ENCODE peak calls at places on chromosomes 6 and 20, in ten cellular contexts. N is HepG2; W is cardiac fibroblast; K is activated B cell treated with CpG ODN at 0.5 μM for 24 hours; M is GM12865; R is B cell; X is A549; U is CD8-positive, alpha-beta T cell; J is HL-60; Y is AG10803. F is an unnamed sample.

GRCh38 chr6:148221580-148221979 is 121.1 kb upstream of the SASH1 start:
- DNase-seq in N (no peak), W (no peak), K (no peak), M (no peak), R (no peak), X (no peak), U (no peak), J (no peak), Y (no peak), F (no peak)

GRCh38 chr6:155187096-155187495 is 76.7 kb upstream of the CLDN20 start:
- DNase-seq in N (no peak), W (no peak), K (no peak), M (no peak), R (no peak), X (no peak), U (no peak), J (no peak), Y (no peak), F (no peak)

GRCh38 chr6:22363166-22363965 is 66.5 kb upstream of the PRL start:
- DNase-seq in N (peak), W (no peak), K (no peak), M (peak), R (no peak), X (no peak), U (no peak), J (no peak), Y (no peak), F (no peak)

GRCh38 chr20:41177636-41178035 is 40.3 kb downstream of the PLCG1 start:
- DNase-seq in N (no peak), W (peak), K (peak), M (no peak), R (peak), X (peak), U (no peak), J (no peak), Y (peak), F (no peak)

GRCh38 chr6:74596586-74596985 is 609.3 kb downstream of the COL12A1 start:
- DNase-seq in N (no peak), W (no peak), K (no peak), M (no peak), R (no peak), X (no peak), U (no peak), J (no peak), Y (peak), F (no peak)

GRCh38 chr6:15351631-15352030 is 105.8 kb downstream of the JARID2 start:
- DNase-seq in N (no peak), W (peak), K (no peak), M (no peak), R (no peak), X (no peak), U (no peak), J (no peak), Y (peak), F (no peak)

GRCh38 chr6:28081486-28081751 is 1.1 kb downstream of the ZNF165 start:
- DNase-seq in N (no peak), W (no peak), K (no peak), M (peak), R (peak), X (no peak), U (no peak), J (peak), Y (no peak), F (no peak)

GRCh38 chr6:168016756-168017525 is 19.5 kb downstream of the KIF25 start:
- DNase-seq in N (no peak), W (no peak), K (no peak), M (no peak), R (no peak), X (no peak), U (no peak), J (no peak), Y (no peak), F (no peak)

GRCh38 chr20:8720089-8720488 is 348.8 kb upstream of the PLCB4 start:
- DNase-seq in N (no peak), W (peak), K (no peak), M (no peak), R (no peak), X (no peak), U (no peak), J (no peak), Y (peak), F (no peak)

GRCh38 chr6:4802312-4802935 is 26.2 kb downstream of the CDYL start:
- DNase-seq in N (no peak), W (no peak), K (no peak), M (peak), R (no peak), X (no peak), U (no peak), J (no peak), Y (no peak), F (no peak)

GRCh38 chr6:144953552-144954240 is 668.6 kb downstream of the UTRN start:
- DNase-seq in N (no peak), W (peak), K (no peak), M (no peak), R (no peak), X (no peak), U (no peak), J (no peak), Y (peak), F (no peak)

GRCh38 chr6:145086197-145086596 is 649.1 kb downstream of the EPM2A start:
- DNase-seq in N (no peak), W (peak), K (no peak), M (peak), R (no peak), X (no peak), U (no peak), J (no peak), Y (peak), F (no peak)

GRCh38 chr6:46269447-46270229 is 98.9 kb upstream of the ENPP5 start:
- DNase-seq in N (no peak), W (peak), K (no peak), M (no peak), R (no peak), X (no peak), U (no peak), J (no peak), Y (no peak), F (no peak)

GRCh38 chr20:13736792-13737191 is 47.9 kb downstream of the ESF1 start:
- DNase-seq in N (no peak), W (peak), K (no peak), M (no peak), R (no peak), X (no peak), U (no peak), J (no peak), Y (peak), F (no peak)
- TF ChIP-seq CTCF in N (no peak), W (no peak), K (no peak), M (no peak), R (no peak), X (no peak), U (no peak), J (no peak), Y (no peak), F (no peak)

GRCh38 chr20:19626896-19627295 is 131.2 kb upstream of the RIN2 start:
- DNase-seq in N (no peak), W (peak), K (no peak), M (no peak), R (no peak), X (no peak), U (no peak), J (no peak), Y (no peak), F (no peak)

GRCh38 chr20:19624221-19624620 is 133.8 kb upstream of the RIN2 start:
- DNase-seq in N (no peak), W (no peak), K (no peak), M (no peak), R (no peak), X (no peak), U (no peak), J (no peak), Y (no peak), F (no peak)

GRCh38 chr20:19631410-19631809 is 126.6 kb upstream of the RIN2 start:
- DNase-seq in N (no peak), W (no peak), K (no peak), M (no peak), R (no peak), X (no peak), U (no peak), J (no peak), Y (no peak), F (no peak)

GRCh38 chr20:19625416-19625815 is 132.6 kb upstream of the RIN2 start:
- DNase-seq in N (no peak), W (no peak), K (no peak), M (no peak), R (no peak), X (no peak), U (no peak), J (no peak), Y (no peak), F (no peak)

DNA sequence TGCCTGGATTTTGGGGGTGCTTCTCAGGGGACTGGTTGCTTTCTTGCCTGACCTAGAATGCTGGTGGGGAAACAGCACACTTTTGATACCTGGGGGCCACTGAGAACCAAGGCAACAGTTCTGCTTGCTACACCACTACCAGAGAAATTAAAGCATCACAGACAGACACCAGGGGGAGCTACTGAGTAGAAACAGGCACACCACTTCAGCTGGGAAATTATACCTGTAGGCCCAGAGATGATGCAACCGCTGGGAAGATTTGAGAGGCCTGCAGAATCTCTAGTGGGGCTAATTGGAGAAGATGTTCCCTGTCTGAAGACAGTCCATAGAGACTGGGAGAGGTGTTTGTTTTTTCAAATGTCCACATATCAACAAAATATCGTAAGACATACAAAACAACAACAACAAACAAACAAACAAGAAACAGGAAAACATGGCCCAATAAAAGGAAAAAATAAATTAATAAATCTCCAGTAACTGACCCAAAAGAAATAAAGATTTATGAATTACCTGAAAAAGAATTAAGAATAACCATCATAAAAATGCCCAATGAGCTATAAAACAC is 129.4 kb upstream of the RIN2 start:
- DNase-seq in N (peak), W (peak), K (no peak), M (peak), R (peak), X (peak), U (no peak), J (peak), Y (peak), F (no peak)
- TF ChIP-seq CTCF in N (peak), W (peak), K (no peak), M (peak), R (peak), X (peak), U (peak), J (peak), Y (peak), F (peak)

GRCh38 chr6:43077981-43078411 is 1.9 kb downstream of the PTK7 start:
- DNase-seq in N (no peak), W (no peak), K (no peak), M (no peak), R (no peak), X (no peak), U (no peak), J (no peak), Y (peak), F (no peak)
- TF ChIP-seq CTCF in N (no peak), W (no peak), K (no peak), M (no peak), R (no peak), X (no peak), U (no peak), J (no peak), Y (peak), F (no peak)

GRCh38 chr20:56171087-56172012 is 77.2 kb upstream of the MC3R start:
- DNase-seq in N (peak), W (peak), K (no peak), M (no peak), R (no peak), X (no peak), U (no peak), J (no peak), Y (no peak), F (no peak)
- TF ChIP-seq CTCF in N (peak), W (peak), K (no peak), M (no peak), R (no peak), X (no peak), U (no peak), J (no peak), Y (no peak), F (no peak)

GRCh38 chr6:25375125-25375524 is 96.0 kb downstream of the CARMIL1 start:
- DNase-seq in N (no peak), W (no peak), K (no peak), M (no peak), R (no peak), X (no peak), U (no peak), J (no peak), Y (no peak), F (no peak)

GRCh38 chr6:25381077-25381476 is 101.9 kb downstream of the CARMIL1 start:
- DNase-seq in N (no peak), W (no peak), K (no peak), M (no peak), R (no peak), X (no peak), U (no peak), J (no peak), Y (no peak), F (no peak)

DNA sequence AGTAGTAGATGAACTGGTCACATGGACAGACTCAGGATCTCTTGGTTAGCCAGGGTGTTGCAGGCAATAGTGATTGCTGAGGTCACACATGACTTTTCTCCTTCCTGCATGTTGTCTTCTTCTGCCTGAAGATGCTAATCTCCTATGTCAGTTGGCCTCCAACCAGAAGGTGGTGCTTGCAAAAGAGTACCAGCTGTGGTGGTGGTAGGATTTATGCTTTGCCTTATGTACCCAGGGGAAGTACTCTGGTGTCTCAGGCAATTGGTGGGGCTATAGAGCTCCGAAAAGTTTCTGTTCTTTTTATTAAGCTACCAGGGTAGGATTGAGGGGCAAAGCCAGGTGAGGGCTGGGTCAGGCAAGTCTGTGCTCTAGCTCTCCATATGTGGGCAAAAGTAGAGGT is 98.5 kb downstream of the CARMIL1 start:
- DNase-seq in N (no peak), W (no peak), K (no peak), M (peak), R (no peak), X (no peak), U (no peak), J (no peak), Y (no peak), F (no peak)
- TF ChIP-seq CTCF in N (no peak), W (no peak), K (no peak), M (no peak), R (no peak), X (no peak), U (no peak), J (no peak), Y (no peak), F (no peak)

GRCh38 chr6:153503810-153504209 is 372.7 kb upstream of the RGS17 start:
- DNase-seq in N (peak), W (no peak), K (no peak), M (peak), R (no peak), X (no peak), U (no peak), J (no peak), Y (no peak), F (no peak)
- TF ChIP-seq CTCF in N (no peak), W (no peak), K (no peak), M (no peak), R (no peak), X (no peak), U (no peak), J (no peak), Y (no peak), F (peak)

GRCh38 chr6:170483413-170483812 is 69.7 kb downstream of the PSMB1 start:
- DNase-seq in N (no peak), W (no peak), K (no peak), M (no peak), R (no peak), X (no peak), U (no peak), J (no peak), Y (no peak), F (no peak)

GRCh38 chr6:170475118-170475517 is 78.0 kb downstream of the PSMB1 start:
- DNase-seq in N (no peak), W (no peak), K (no peak), M (no peak), R (no peak), X (no peak), U (no peak), J (no peak), Y (no peak), F (no peak)

GRCh38 chr6:170476360-170476759 is 76.7 kb downstream of the PSMB1 start:
- DNase-seq in N (no peak), W (no peak), K (no peak), M (peak), R (no peak), X (no peak), U (no peak), J (peak), Y (no peak), F (no peak)

GRCh38 chr6:170485159-170485558 is 67.9 kb downstream of the PSMB1 start:
- DNase-seq in N (no peak), W (no peak), K (no peak), M (no peak), R (no peak), X (no peak), U (no peak), J (no peak), Y (no peak), F (no peak)

DNA sequence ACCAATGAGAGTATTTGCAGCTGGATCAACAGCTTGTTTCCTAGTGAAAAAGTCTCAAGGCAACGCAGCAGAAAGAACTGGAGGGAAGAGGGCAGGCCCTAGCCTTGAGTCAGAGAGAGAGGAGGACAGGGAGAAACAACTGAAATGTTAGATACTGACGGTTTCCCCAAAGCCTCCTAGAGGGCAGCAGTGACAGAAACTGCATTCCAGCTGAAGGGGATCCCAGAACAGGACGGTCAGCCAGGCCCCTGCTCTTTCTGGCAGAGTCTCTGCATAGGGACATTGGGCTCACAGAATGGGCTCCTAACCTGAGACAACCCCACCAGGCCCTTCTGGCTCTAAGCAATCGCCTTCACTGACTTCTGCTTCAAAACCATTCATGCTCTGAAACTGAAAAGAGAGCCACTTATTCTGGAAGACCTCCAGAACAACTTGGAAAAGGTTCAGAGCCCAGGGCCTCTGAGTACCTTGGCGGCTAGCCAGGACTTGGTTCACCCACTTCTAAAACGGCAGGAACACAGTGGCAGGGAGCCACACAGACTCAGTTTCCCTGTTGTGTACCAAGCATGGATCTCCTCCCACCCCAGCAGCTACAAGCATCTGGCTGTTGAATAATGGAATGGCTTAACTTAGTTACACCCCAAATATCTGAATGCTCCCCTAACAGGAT is 72.9 kb downstream of the PSMB1 start:
- DNase-seq in N (no peak), W (peak), K (no peak), M (no peak), R (no peak), X (no peak), U (no peak), J (no peak), Y (no peak), F (no peak)
- TF ChIP-seq CTCF in N (peak), W (peak), K (no peak), M (no peak), R (no peak), X (no peak), U (no peak), J (no peak), Y (no peak), F (no peak)

GRCh38 chr20:17889226-17889625 is 79.4 kb downstream of the SNX5 start:
- DNase-seq in N (peak), W (peak), K (no peak), M (peak), R (no peak), X (no peak), U (no peak), J (no peak), Y (peak), F (no peak)
- TF ChIP-seq CTCF in N (peak), W (peak), K (no peak), M (peak), R (no peak), X (no peak), U (no peak), J (no peak), Y (peak), F (no peak)

DNA sequence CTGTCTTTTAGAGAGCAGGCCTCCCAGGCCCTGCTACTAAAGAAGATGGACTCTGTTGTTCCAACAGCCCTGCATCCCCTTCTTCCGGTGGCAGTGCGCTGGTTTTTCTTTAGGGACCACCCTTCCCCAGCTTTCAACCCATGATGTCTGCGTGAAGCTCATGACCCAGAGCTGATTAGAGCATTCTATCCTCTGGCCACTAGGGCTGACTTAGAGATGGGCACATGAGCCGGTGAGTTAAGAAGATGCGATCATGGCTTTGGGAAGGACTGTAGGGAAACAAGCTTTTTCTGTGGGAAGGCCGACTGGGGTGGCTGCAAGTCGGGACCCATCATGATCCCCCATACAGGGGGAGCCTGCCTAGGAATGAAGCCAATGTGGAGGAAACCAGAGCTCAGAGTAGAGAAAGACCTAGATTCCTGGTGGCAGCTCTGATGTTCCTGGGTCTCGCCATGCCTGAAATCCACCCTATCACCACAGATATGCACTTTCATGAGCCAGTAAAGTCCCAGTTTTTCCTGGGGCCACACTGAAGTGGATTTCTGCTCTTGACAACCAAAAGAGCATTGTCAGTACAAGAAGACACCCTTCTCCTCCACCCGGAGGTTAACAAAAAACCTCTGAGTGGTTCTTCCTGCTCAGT is 29.1 kb upstream of the STX16 start:
- DNase-seq in N (no peak), W (peak), K (no peak), M (no peak), R (no peak), X (no peak), U (no peak), J (no peak), Y (no peak), F (no peak)
- TF ChIP-seq CTCF in N (peak), W (peak), K (no peak), M (peak), R (no peak), X (no peak), U (no peak), J (no peak), Y (peak), F (no peak)

GRCh38 chr6:116779569-116780164 is 14.1 kb upstream of the FAM162B start:
- DNase-seq in N (peak), W (peak), K (no peak), M (peak), R (no peak), X (peak), U (no peak), J (no peak), Y (peak), F (no peak)
- TF ChIP-seq CTCF in N (peak), W (peak), K (no peak), M (peak), R (peak), X (peak), U (peak), J (peak), Y (peak), F (peak)

F was measured in D721Med.